ENCODE peak calls at places on chromosomes 7 and 10, in ten cellular contexts. V is H7; B is activated CD8-positive, alpha-beta memory T cell treated with anti-CD3 and anti-CD28 coated beads for 1 hour; Q is nucleus accumbens; L is T follicular helper cell; I is WTC11; F is NCI-H1105 treated with DMSO at 0.1 percent for 48 hours; U is activated naive CD4-positive, alpha-beta T cell treated with anti-CD3 and anti-CD28 coated beads, Interleukin-2, amount 50 U/mL, for 16 hours; X is hepatic stellate cell; M is endothelial cell. R is an unnamed sample.

GRCh38 chr10:101560293-101561067 is 27.6 kb downstream of the POLL start:
- DNase-seq in F (peak; percentile 18), V (peak; percentile 47), I (no peak), Q (no peak), L (no peak), M (no peak), X (no peak), U (no peak), B (no peak), R (no peak)

GRCh38 chr10:75197906-75198305 is 12.7 kb upstream of the VDAC2 start:
- DNase-seq in B (no peak), M (no peak), L (no peak), Q (no peak), F (no peak), U (no peak), I (no peak), X (no peak), V (no peak), R (no peak)

GRCh38 chr7:104240400-104240799 is 32.6 kb upstream of the ORC5 start:
- DNase-seq in L (no peak), V (no peak), I (no peak), Q (no peak), X (no peak), M (no peak), F (peak; percentile 89), B (no peak), U (no peak), R (no peak)

GRCh38 chr10:117217196-117217761 is 20.0 kb downstream of the KCNK18 start:
- DNase-seq in L (no peak), B (no peak), I (peak; percentile 39), Q (no peak), M (peak; percentile 28), X (no peak), F (no peak), U (peak; percentile 28), V (peak; percentile 85), R (peak; percentile 1)

GRCh38 chr7:2934211-2934731 is 90.2 kb upstream of the GNA12 start:
- DNase-seq in F (no peak), B (no peak), Q (no peak), U (peak; percentile 48), X (no peak), L (no peak), V (peak; percentile 71), I (peak; percentile 13), M (no peak), R (no peak)

GRCh38 chr7:76303057-76303828 is 770 bp downstream of the HSPB1 start:
- DNase-seq in Q (peak; percentile 28), X (peak; percentile 93), V (peak; percentile 98), U (peak; percentile 75), B (peak; percentile 67), F (no peak), L (peak; percentile 76), I (peak; percentile 95), M (peak; percentile 86), R (peak; percentile 67)

GRCh38 chr10:18658301-18658991 is 785 bp upstream of the ARL5B start:
- DNase-seq in F (no peak), V (no peak), U (no peak), I (no peak), L (no peak), M (peak; percentile 9), Q (no peak), B (no peak), X (peak; percentile 23), R (no peak)

GRCh38 chr10:132508497-132509443 is 28.8 kb upstream of the INPP5A start:
- DNase-seq in I (no peak), B (no peak), X (peak; percentile 51), F (no peak), U (no peak), L (no peak), V (peak; percentile 52), M (no peak), Q (no peak), R (no peak)

GRCh38 chr10:92901819-92902234 is 53.5 kb downstream of the EXOC6 start:
- DNase-seq in B (no peak), L (peak; percentile 11), F (no peak), Q (no peak), X (no peak), U (no peak), I (no peak), M (no peak), V (no peak), R (no peak)

GRCh38 chr10:22666287-22667092 is 47.9 kb downstream of the PIP4K2A start:
- DNase-seq in Q (no peak), B (no peak), M (no peak), I (no peak), X (no peak), U (peak; percentile 46), V (no peak), L (peak; percentile 66), F (no peak), R (peak; percentile 20)

GRCh38 chr10:71431945-71432905 is 35.5 kb downstream of the CDH23 start:
- DNase-seq in X (peak; percentile 4), V (peak; percentile 84), B (no peak), M (no peak), F (no peak), Q (no peak), U (no peak), I (peak; percentile 43), L (no peak), R (no peak)

GRCh38 chr7:45173596-45174327 is 16.2 kb downstream of the RAMP3 start:
- DNase-seq in X (no peak), F (no peak), Q (no peak), U (no peak), M (no peak), L (no peak), B (no peak), V (no peak), I (no peak), R (no peak)

GRCh38 chr7:145050415-145050814 is 214.6 kb upstream of the TPK1 start:
- DNase-seq in F (no peak), V (no peak), Q (no peak), U (no peak), I (no peak), X (no peak), L (no peak), B (no peak), M (no peak), R (no peak)

GRCh38 chr7:139687980-139688632 is 89.7 kb downstream of the HIPK2 start:
- DNase-seq in M (no peak), U (no peak), V (no peak), I (no peak), L (no peak), F (no peak), X (peak; percentile 58), B (no peak), Q (no peak), R (no peak)

GRCh38 chr7:99386584-99387238 is 12.2 kb downstream of the ARPC1B start:
- DNase-seq in Q (no peak), M (no peak), U (no peak), F (no peak), L (no peak), I (no peak), X (no peak), B (no peak), V (peak; percentile 72), R (peak; percentile 25)

GRCh38 chr7:110762514-110762913 is 328.4 kb upstream of the LRRN3 start:
- DNase-seq in Q (no peak), F (peak; percentile 43), V (no peak), I (no peak), X (no peak), U (no peak), L (no peak), B (no peak), M (no peak), R (no peak)

GRCh38 chr7:41046221-41046761 is 656.6 kb downstream of the INHBA start:
- DNase-seq in B (no peak), X (peak; percentile 36), U (no peak), Q (no peak), V (no peak), L (no peak), F (no peak), I (no peak), M (no peak), R (no peak)

GRCh38 chr7:106167439-106168136 is 55.5 kb upstream of the SYPL1 start:
- DNase-seq in Q (no peak), U (no peak), L (no peak), I (no peak), M (no peak), X (no peak), B (no peak), F (no peak), V (no peak), R (no peak)

GRCh38 chr7:151851782-151852181 is 25.1 kb downstream of the PRKAG2 start:
- DNase-seq in Q (no peak), I (peak; percentile 5), U (no peak), X (no peak), F (no peak), L (no peak), M (no peak), V (no peak), B (no peak), R (no peak)

GRCh38 chr7:23514755-23515154 is 17.0 kb downstream of the TRA2A start:
- DNase-seq in Q (no peak), B (no peak), F (no peak), I (no peak), L (no peak), V (no peak), X (no peak), M (no peak), U (no peak), R (no peak)

GRCh38 chr10:131260452-131261211 is 50.9 kb downstream of the TCERG1L start:
- DNase-seq in I (no peak), U (no peak), V (no peak), F (no peak), X (no peak), B (no peak), M (no peak), Q (no peak), L (no peak), R (no peak)

GRCh38 chr7:78254397-78255055 is 456.0 kb downstream of the PHTF2 start:
- DNase-seq in M (no peak), B (no peak), L (no peak), V (no peak), Q (no peak), U (no peak), I (no peak), X (no peak), F (no peak), R (no peak)

GRCh38 chr7:130144632-130145171 is 60.5 kb downstream of the TMEM209 start:
- DNase-seq in B (no peak), V (no peak), I (no peak), F (no peak), U (no peak), Q (no peak), X (peak; percentile 78), M (no peak), L (no peak), R (no peak)

GRCh38 chr7:68246189-68246633 is 1249.6 kb downstream of the TYW1 start:
- DNase-seq in F (peak; percentile 98), M (no peak), Q (peak; percentile 3), U (no peak), I (peak; percentile 58), B (no peak), L (no peak), X (no peak), V (peak; percentile 44), R (no peak)

GRCh38 chr10:73774637-73775036 is 7.2 kb upstream of the CHCHD1 start:
- DNase-seq in Q (no peak), F (no peak), V (no peak), I (no peak), M (no peak), U (no peak), L (no peak), X (no peak), B (no peak), R (no peak)

GRCh38 chr7:115618676-115619075 is 411.9 kb downstream of the TFEC start:
- DNase-seq in U (no peak), B (no peak), L (no peak), X (no peak), F (no peak), I (no peak), V (no peak), M (no peak), Q (no peak), R (no peak)

GRCh38 chr7:35736725-35737124 is 41.8 kb upstream of the HERPUD2 start:
- DNase-seq in U (no peak), L (no peak), B (no peak), Q (no peak), M (no peak), X (no peak), V (no peak), I (no peak), F (no peak), R (no peak)

GRCh38 chr7:100545636-100546128 is 6.7 kb downstream of the AGFG2 start:
- DNase-seq in F (no peak), X (peak; percentile 84), V (peak; percentile 69), Q (no peak), M (no peak), I (no peak), L (no peak), B (no peak), U (peak; percentile 57), R (no peak)

R was measured in naive B cell.